ENCODE peak calls at places on chromosomes 5 and 9, in nine cellular contexts. W is GM12878, E is ovary, L is suprapubic skin, A is transverse colon, P is stomach, Q is K562, R is sigmoid colon, T is tibial nerve. K is an unnamed sample.

GRCh38 chr9:98365227-98365669 is 109.8 kb upstream of the TBC1D2 start:
- DNase-seq in W (no peak), E (no peak), L (no peak), A (no peak), P (no peak), Q (peak), R (no peak), T (no peak), K (no peak)

GRCh38 chr9:83167126-83167525 is 104.2 kb upstream of the RASEF start:
- DNase-seq in W (no peak), E (no peak), L (no peak), A (no peak), P (no peak), Q (no peak), R (no peak), T (no peak), K (peak)

GRCh38 chr5:55544341-55544740 is 9.6 kb upstream of the PLPP1 start:
- DNase-seq in W (no peak), E (no peak), L (no peak), A (no peak), P (no peak), Q (no peak), R (no peak), T (no peak), K (no peak)

GRCh38 chr5:40540301-40540700 is 139.4 kb upstream of the PTGER4 start:
- DNase-seq in W (no peak), E (no peak), L (no peak), A (no peak), P (no peak), Q (no peak), R (no peak), T (no peak), K (no peak)

GRCh38 chr9:91816356-91816755 is 133.7 kb downstream of the ROR2 start:
- DNase-seq in W (no peak), E (peak), L (peak), A (no peak), P (no peak), Q (no peak), R (peak), T (no peak), K (no peak)

GRCh38 chr9:28770827-28771226 is 1197.5 kb upstream of the C9orf72 start:
- DNase-seq in W (no peak), E (no peak), L (no peak), A (no peak), P (no peak), Q (no peak), R (no peak), T (no peak), K (no peak)

GRCh38 chr5:149170292-149170691 is 29.0 kb downstream of the ABLIM3 start:
- DNase-seq in W (no peak), E (no peak), L (no peak), A (no peak), P (no peak), Q (no peak), R (no peak), T (no peak), K (no peak)

GRCh38 chr5:60497706-60498500 is 202.1 kb downstream of the DEPDC1B start:
- DNase-seq in W (no peak), E (no peak), L (no peak), A (no peak), P (no peak), Q (no peak), R (no peak), T (no peak), K (no peak)

GRCh38 chr5:139788294-139788875 is 7.2 kb upstream of the PSD2 start:
- DNase-seq in W (no peak), E (peak), L (no peak), A (no peak), P (no peak), Q (no peak), R (no peak), T (peak), K (peak)

GRCh38 chr5:34685485-34686197 is 29.5 kb downstream of the RAI14 start:
- DNase-seq in W (no peak), E (no peak), L (no peak), A (no peak), P (no peak), Q (no peak), R (no peak), T (no peak), K (no peak)

GRCh38 chr5:95872333-95873268 is 50.1 kb upstream of the GLRX start:
- DNase-seq in W (no peak), E (no peak), L (no peak), A (no peak), P (no peak), Q (no peak), R (no peak), T (no peak), K (no peak)

GRCh38 chr9:23322392-23322791 is 503.6 kb downstream of the ELAVL2 start:
- DNase-seq in W (no peak), E (no peak), L (no peak), A (no peak), P (no peak), Q (no peak), R (no peak), T (no peak), K (no peak)

GRCh38 chr9:90861380-90861779 is 59.8 kb downstream of the SYK start:
- DNase-seq in W (no peak), E (no peak), L (no peak), A (no peak), P (no peak), Q (no peak), R (no peak), T (no peak), K (no peak)

GRCh38 chr5:175653763-175654162 is 4.1 kb upstream of the HRH2 start:
- DNase-seq in W (no peak), E (no peak), L (no peak), A (no peak), P (no peak), Q (no peak), R (no peak), T (no peak), K (no peak)

GRCh38 chr5:60583598-60583997 is 116.4 kb downstream of the DEPDC1B start:
- DNase-seq in W (no peak), E (no peak), L (no peak), A (no peak), P (no peak), Q (no peak), R (no peak), T (no peak), K (no peak)

GRCh38 chr5:98110270-98110669 is 663.2 kb upstream of the RGMB start:
- DNase-seq in W (no peak), E (no peak), L (no peak), A (no peak), P (no peak), Q (no peak), R (no peak), T (no peak), K (no peak)

GRCh38 chr5:93328833-93329232 is 252.2 kb downstream of the NR2F1-AS1 start:
- DNase-seq in W (no peak), E (no peak), L (no peak), A (no peak), P (no peak), Q (no peak), R (no peak), T (no peak), K (no peak)

GRCh38 chr5:35138232-35138631 is 90.5 kb upstream of the AGXT2 start:
- DNase-seq in W (no peak), E (no peak), L (no peak), A (no peak), P (no peak), Q (no peak), R (no peak), T (no peak), K (no peak)

GRCh38 chr9:77707696-77708095 is 59.6 kb upstream of the GNA14 start:
- DNase-seq in W (no peak), E (peak), L (peak), A (peak), P (peak), Q (no peak), R (peak), T (peak), K (peak)

GRCh38 chr5:54889826-54890225 is 95.6 kb downstream of the ESM1 start:
- DNase-seq in W (no peak), E (no peak), L (no peak), A (no peak), P (no peak), Q (no peak), R (no peak), T (no peak), K (no peak)

GRCh38 chr5:72498284-72498683 is 8.9 kb downstream of the ZNF366 start:
- DNase-seq in W (no peak), E (no peak), L (no peak), A (no peak), P (no peak), Q (no peak), R (no peak), T (no peak), K (no peak)

GRCh38 chr5:32304622-32305021 is 8.1 kb downstream of the MTMR12 start:
- DNase-seq in W (no peak), E (no peak), L (no peak), A (no peak), P (no peak), Q (no peak), R (no peak), T (no peak), K (no peak)

GRCh38 chr5:93346301-93346700 is 234.7 kb downstream of the NR2F1-AS1 start:
- DNase-seq in W (no peak), E (no peak), L (no peak), A (no peak), P (no peak), Q (no peak), R (no peak), T (no peak), K (no peak)

GRCh38 chr9:818958-819357 is 22.5 kb upstream of the DMRT1 start:
- DNase-seq in W (no peak), E (no peak), L (no peak), A (no peak), P (no peak), Q (no peak), R (peak), T (no peak), K (no peak)

DNA sequence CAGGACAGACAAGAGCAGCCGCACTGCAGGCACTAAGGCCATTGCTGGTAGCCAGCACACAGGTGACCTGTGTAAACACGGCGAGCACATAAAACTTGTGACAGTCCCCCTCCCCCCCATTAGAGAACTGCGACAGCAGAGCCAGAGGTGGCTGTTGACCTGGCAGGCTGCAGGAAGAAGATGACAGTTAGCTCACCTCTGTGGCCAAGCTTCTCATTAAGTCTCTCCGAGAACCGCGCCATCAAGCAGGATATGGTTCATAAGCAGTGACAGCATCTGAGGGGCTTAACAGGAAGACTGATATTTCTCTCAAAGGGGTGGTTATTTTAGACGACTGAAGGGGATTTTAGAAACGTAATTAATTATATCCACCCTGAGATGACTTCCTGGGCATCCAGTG is 5.2 kb downstream of the SURF4 start:
- DNase-seq in W (no peak), E (no peak), L (no peak), A (no peak), P (no peak), Q (no peak), R (no peak), T (no peak), K (no peak)
- TF ChIP-seq EP300 in W (no peak), E (no peak), L (no peak), A (no peak), P (no peak), Q (no peak), R (no peak), T (no peak), K (no peak)

GRCh38 chr9:127444921-127445850 is 6.0 kb downstream of the RPL12 start:
- DNase-seq in W (no peak), E (no peak), L (no peak), A (no peak), P (no peak), Q (no peak), R (no peak), T (no peak), K (no peak)
- TF ChIP-seq POLR2A in W (peak), E (no peak), L (no peak), A (no peak), P (no peak), Q (no peak), R (no peak), T (no peak), K (no peak)

DNA sequence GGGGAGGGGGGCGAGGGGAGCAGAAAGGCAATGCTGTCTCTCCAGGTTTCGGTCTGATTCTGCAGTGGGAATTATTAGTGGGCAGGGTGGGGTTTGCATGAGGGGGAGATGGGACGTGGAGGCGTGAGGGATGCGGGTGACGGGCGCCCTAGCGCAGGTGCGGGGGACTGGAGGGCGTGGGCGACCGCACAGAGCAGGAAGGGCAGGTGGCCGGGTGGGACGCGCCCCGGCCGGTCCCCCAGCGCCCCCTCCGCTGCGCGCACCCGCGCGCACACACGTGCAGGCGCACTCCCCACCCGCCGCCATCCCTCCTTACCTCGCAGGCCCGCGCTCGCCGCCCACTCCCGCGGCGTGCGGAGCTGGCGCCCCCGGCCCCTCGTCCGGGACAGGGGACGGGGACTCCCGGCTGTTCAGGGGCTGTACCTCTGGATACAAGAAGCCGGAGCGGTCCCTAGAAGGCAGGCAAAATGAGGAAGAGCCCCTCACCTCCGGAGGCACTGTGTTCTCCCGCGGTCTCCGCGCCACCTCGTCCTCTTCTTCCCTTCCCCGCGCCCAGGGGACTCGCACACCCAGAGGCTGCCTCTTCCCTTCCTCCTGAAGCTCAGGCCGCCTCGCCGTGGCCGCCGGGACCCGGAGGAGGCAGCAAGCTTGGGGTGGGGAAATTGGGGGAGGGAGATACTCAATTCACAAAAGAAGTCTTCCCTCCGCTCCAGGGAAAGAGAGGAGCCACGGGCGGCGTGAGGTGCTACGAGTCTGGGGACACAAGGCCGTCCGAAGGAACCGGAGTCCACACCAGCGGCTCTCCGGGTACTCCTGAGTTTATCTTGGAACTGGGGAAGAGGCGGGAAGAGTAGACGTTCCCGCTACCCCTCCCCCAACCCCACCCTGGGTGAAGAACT is 1.3 kb upstream of the GABRB2 start:
- DNase-seq in W (no peak), E (no peak), L (no peak), A (peak), P (no peak), Q (no peak), R (no peak), T (no peak), K (peak)
- TF ChIP-seq EP300 in W (no peak), E (no peak), L (no peak), A (no peak), P (no peak), Q (no peak), R (no peak), T (no peak), K (no peak)

GRCh38 chr9:128552744-128553221 is 396 bp downstream of the SPTAN1 start:
- DNase-seq in W (no peak), E (peak), L (peak), A (peak), P (peak), Q (peak), R (peak), T (no peak), K (peak)

GRCh38 chr9:128550770-128551651 is 1.4 kb upstream of the SPTAN1 start:
- DNase-seq in W (no peak), E (peak), L (no peak), A (no peak), P (no peak), Q (no peak), R (peak), T (no peak), K (no peak)

GRCh38 chr9:128551652-128552152 is 685 bp upstream of the SPTAN1 start:
- DNase-seq in W (no peak), E (no peak), L (no peak), A (no peak), P (no peak), Q (no peak), R (no peak), T (no peak), K (no peak)

GRCh38 chr9:128553695-128554094 is 1.3 kb downstream of the SPTAN1 start:
- DNase-seq in W (no peak), E (no peak), L (no peak), A (no peak), P (no peak), Q (no peak), R (no peak), T (no peak), K (no peak)

DNA sequence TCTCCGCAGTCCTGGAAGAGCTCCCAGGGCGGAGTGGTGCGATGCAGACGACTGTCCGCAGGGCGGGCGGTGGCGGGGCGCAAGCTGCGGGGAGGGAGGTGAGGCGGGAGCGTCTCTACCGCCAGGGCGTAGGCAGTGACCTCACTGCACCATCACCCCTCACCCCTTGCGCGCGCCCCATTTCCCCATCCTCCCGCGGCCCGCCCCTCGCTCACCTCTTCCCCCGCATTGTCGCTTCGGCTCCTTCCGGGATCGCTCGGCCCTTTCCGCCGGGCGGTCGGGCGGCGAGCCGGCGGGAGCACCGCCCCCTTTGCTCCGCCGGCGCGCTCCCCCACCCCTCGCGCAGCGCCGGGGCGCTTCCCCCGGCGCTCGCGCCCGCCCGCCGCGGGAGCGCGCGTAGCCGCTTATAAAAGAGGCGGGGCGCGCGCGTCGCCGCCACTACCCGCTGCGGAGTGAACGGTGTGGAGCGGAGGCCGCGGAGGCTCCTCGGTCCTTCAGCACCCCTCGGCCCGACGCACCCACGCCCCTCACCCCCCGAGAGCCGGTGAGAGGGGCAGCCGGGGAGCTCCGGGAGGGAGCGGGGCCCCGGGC is at the start of gene SPTAN1:
- DNase-seq in W (peak), E (peak), L (peak), A (peak), P (peak), Q (peak), R (peak), T (peak), K (peak)
- TF ChIP-seq POLR2A in W (peak), E (peak), L (peak), A (peak), P (peak), Q (peak), R (peak), T (peak), K (peak)

DNA sequence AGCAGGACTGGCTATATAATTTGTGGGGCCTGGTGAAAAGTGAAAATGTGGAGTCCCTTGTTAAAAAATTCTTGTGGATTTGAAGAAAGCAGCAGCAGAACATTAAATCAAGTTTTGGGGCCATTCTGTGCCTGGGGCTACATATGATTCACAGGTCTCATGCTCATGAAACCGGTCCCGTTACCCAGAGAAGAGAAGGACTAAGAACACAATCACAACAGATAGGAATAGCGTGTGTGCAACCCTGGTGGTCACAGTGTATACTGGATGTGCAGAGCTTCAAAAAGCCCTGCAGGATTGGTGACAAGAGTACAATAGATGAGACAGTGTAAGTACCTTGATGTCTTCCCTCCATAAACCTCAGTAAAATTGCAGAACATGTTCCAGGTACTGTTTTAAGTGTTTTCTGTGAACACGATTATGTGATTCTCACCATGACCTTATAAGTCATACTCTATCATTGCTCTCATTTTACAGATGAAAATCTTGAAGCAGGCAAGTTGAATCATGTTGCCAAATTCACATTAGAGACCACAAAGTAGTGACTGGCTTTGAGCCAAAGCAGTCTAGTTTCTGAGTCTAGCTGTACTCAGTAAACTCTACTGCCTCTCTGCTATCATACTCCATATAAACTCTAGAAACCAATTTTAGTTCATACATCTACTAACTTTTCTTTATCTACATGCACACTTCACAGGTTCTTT is 636.5 kb downstream of the TAF11L14 start:
- DNase-seq in W (no peak), E (no peak), L (no peak), A (no peak), P (no peak), Q (no peak), R (no peak), T (no peak), K (no peak)
- TF ChIP-seq EP300 in W (no peak), E (no peak), L (no peak), A (no peak), P (no peak), Q (no peak), R (no peak), T (no peak), K (no peak)

K was measured in upper lobe of left lung.